ENCODE peak calls at places on chromosomes 16 and 17, in seven cellular contexts. D, R, T, J, N, F and Q are unnamed samples.

GRCh38 chr17:81432873-81433451 is 37.7 kb downstream of the BAHCC1 start:
- DNase-seq in N (no peak), J (no peak), R (no peak), T (no peak), F (no peak), D (peak), Q (no peak)

GRCh38 chr16:85148959-85149358 is 36.7 kb upstream of the CIBAR2 start:
- DNase-seq in J (no peak), D (no peak), T (no peak), R (no peak), N (no peak), F (no peak), Q (no peak)

GRCh38 chr17:11276486-11276885 is 35.5 kb downstream of the SHISA6 start:
- DNase-seq in F (no peak), R (no peak), N (no peak), D (no peak), T (no peak), J (no peak), Q (no peak)

GRCh38 chr17:1340371-1340770 is 59.7 kb downstream of the YWHAE start:
- DNase-seq in N (no peak), F (no peak), T (no peak), J (no peak), D (no peak), R (no peak), Q (peak)

GRCh38 chr17:47776330-47777197 is 43.5 kb downstream of the TBX21 start:
- DNase-seq in R (peak), N (peak), F (peak), T (no peak), J (peak), D (peak), Q (no peak)

GRCh38 chr17:38960402-38960801 is 6.8 kb downstream of the FBXO47 start:
- DNase-seq in F (no peak), N (no peak), R (no peak), J (no peak), D (no peak), T (no peak), Q (no peak)

GRCh38 chr17:81527591-81528383 is at the start of gene FSCN2:
- DNase-seq in D (no peak), F (no peak), R (peak), N (no peak), T (no peak), J (no peak), Q (no peak)

GRCh38 chr17:27651411-27652345 is 20.7 kb downstream of the LGALS9 start:
- DNase-seq in J (peak), T (peak), N (peak), D (peak), R (peak), F (peak), Q (no peak)

GRCh38 chr17:47990962-47991731 is 20.2 kb downstream of the CDK5RAP3 start:
- DNase-seq in D (no peak), R (peak), F (peak), J (no peak), N (peak), T (peak), Q (no peak)

GRCh38 chr17:10574324-10574723 is 24.9 kb upstream of the MYH2 start:
- DNase-seq in T (no peak), F (no peak), J (no peak), R (no peak), D (no peak), N (no peak), Q (no peak)

GRCh38 chr16:50740747-50741146 is 1.1 kb upstream of the CYLD start:
- DNase-seq in F (no peak), D (no peak), N (no peak), T (no peak), J (peak), R (no peak), Q (no peak)

GRCh38 chr17:81513669-81514484 is 1.3 kb upstream of the ACTG1 start:
- DNase-seq in J (peak), T (peak), R (peak), F (peak), N (peak), D (peak), Q (peak)

GRCh38 chr17:31398381-31399275 is 7.2 kb downstream of the RAB11FIP4 start:
- DNase-seq in F (no peak), T (peak), N (peak), D (no peak), R (no peak), J (no peak), Q (peak)

GRCh38 chr17:62705781-62706597 is 78.5 kb downstream of the MRC2 start:
- DNase-seq in R (no peak), N (peak), F (peak), T (peak), D (no peak), J (peak), Q (no peak)

GRCh38 chr17:74865504-74866197 is 6.0 kb upstream of the GRIN2C start:
- DNase-seq in T (peak), J (no peak), R (no peak), D (no peak), N (peak), F (no peak), Q (peak)

GRCh38 chr16:64416232-64417010 is 705.4 kb downstream of the CDH11 start:
- DNase-seq in F (peak), D (no peak), T (no peak), N (no peak), J (peak), R (no peak), Q (no peak)

GRCh38 chr16:23423496-23424049 is 29.4 kb downstream of the COG7 start:
- DNase-seq in T (no peak), N (no peak), D (peak), J (peak), F (peak), R (no peak), Q (no peak)

GRCh38 chr17:57597531-57598453 is 147.3 kb downstream of the CCDC182 start:
- DNase-seq in N (peak), F (peak), J (peak), D (peak), T (no peak), R (peak), Q (peak)

GRCh38 chr16:30637952-30638351 is 12.8 kb upstream of the PRR14 start:
- DNase-seq in N (no peak), J (peak), F (peak), D (no peak), R (no peak), T (no peak), Q (no peak)

GRCh38 chr16:11291021-11291716 is 10.0 kb upstream of the PRM1 start:
- DNase-seq in F (no peak), N (no peak), R (no peak), J (no peak), T (no peak), D (no peak), Q (no peak)

GRCh38 chr16:58377932-58378331 is 14.3 kb upstream of the GINS3 start:
- DNase-seq in R (no peak), J (no peak), D (no peak), N (no peak), T (no peak), F (no peak), Q (no peak)

DNA sequence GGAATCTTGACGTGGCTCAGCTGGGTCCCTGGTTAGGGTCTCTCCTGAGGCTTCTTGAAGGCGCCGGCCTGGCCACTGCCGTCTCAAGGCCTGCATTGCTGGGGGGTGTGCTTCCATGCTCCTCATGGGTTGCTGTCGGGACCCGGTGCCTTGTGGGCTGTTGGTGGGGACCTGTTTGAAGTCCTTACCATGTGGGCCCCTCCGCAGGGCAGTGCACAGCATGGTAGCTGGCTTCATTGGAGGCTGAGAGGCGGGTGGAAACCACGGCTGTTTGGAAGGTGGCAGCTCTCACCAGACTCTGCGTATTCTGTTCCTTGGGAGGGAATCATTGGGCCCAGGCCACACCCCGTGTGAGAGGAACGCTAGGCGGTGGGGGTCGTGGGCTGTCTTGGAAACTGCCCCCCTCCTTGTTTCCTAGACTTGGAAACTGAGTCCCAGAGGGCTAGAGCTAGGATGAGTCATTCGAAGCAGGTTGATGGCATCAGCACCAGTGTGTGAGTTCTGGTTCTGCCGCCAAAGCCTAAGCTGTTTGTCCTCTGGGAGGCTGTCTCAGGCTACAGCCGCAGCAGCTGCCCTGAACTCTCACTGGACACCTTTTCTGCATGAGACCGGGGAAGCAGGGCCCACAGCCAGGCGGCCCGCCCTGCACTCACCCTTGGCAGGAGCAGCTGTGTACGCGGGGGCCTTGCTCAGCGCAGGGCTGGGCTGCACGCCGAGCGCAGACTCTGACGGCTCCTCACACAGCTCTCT is 35.2 kb downstream of the ZNF750 start:
- DNase-seq in J (no peak), F (peak), D (peak), N (no peak), T (no peak), R (no peak), Q (no peak)
- TF ChIP-seq CTCF in J (no peak), F (no peak), D (no peak), N (no peak), T (no peak), R (no peak), Q (no peak)

DNA sequence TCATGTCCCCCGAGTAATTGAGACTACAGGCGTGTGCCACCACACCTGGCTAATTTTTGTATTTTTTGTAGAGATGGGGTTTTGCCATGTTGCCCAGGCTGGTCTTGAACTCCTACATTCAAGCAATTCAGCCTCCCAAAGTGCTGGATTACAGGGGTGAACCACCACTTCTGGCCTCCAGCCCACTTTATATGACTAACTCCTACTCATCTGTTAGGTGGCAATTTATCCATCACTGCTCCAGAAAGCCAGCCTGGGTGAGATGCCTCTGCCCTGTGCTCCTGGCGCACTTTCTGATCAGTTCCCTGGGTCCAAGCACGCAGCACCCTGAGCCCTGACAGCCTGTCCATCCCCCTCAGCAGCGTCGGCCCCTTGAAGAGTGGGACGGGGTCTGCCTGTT is 29.4 kb downstream of the ADAM11 start:
- DNase-seq in R (no peak), D (peak), T (peak), F (peak), N (no peak), J (no peak), Q (no peak)
- TF ChIP-seq CTCF in R (no peak), D (no peak), T (no peak), F (no peak), N (no peak), J (no peak), Q (no peak)

GRCh38 chr16:3739636-3740035 is 22.3 kb upstream of the TRAP1 start:
- DNase-seq in R (no peak), T (peak), N (no peak), F (no peak), J (no peak), D (no peak), Q (no peak)
- TF ChIP-seq CTCF in R (no peak), T (no peak), N (no peak), F (no peak), J (no peak), D (no peak), Q (no peak)

DNA sequence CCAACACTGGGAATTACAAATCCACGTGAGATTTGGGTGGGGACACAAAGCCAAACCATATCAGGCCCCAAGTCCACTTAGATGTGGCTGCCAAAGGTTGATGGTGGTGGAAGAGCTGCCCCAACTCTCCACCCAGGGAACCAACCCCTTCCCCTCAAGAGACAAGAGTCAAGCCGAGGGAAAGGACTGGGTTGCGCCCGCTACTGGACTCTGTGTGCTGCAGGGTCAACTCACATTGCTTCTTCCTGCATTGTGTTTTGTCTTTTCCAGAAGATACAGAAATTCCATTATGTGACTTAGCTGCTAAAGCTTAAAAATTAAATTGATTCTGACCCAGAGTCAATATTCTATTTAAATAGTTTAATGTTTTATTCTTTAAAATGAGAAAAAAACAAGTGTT is 58.5 kb downstream of the ADAMTS18 start:
- DNase-seq in T (no peak), J (no peak), R (no peak), D (peak), F (no peak), N (peak), Q (no peak)
- TF ChIP-seq CTCF in T (no peak), J (no peak), R (no peak), D (no peak), F (no peak), N (peak), Q (peak)

GRCh38 chr17:64281962-64282752 is 19.1 kb upstream of the TEX2 start:
- DNase-seq in R (peak), F (peak), J (peak), D (peak), N (peak), T (peak), Q (no peak)
- TF ChIP-seq CTCF in R (peak), F (peak), J (peak), D (peak), N (peak), T (peak), Q (peak)

DNA sequence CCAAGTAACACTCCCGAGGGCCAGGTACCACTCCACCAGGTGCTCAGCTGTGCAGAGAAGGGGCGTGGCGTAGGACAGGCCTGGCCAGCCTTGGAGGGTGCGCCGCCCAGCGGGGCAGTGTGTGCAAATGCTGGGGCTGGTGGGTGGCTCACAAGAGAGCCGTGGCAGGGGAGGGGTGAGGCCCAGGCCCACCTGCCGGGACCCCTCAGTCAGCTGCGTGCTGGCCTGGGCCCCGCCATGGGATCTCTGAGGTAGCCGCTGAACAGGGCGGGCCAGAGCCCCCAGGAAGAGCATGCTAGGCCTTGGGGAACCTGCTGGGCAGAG is 8.8 kb downstream of the TPSG1 start:
- DNase-seq in N (no peak), T (no peak), F (no peak), R (no peak), J (no peak), D (no peak), Q (no peak)
- TF ChIP-seq CTCF in N (no peak), T (no peak), F (no peak), R (no peak), J (no peak), D (no peak), Q (no peak)

DNA sequence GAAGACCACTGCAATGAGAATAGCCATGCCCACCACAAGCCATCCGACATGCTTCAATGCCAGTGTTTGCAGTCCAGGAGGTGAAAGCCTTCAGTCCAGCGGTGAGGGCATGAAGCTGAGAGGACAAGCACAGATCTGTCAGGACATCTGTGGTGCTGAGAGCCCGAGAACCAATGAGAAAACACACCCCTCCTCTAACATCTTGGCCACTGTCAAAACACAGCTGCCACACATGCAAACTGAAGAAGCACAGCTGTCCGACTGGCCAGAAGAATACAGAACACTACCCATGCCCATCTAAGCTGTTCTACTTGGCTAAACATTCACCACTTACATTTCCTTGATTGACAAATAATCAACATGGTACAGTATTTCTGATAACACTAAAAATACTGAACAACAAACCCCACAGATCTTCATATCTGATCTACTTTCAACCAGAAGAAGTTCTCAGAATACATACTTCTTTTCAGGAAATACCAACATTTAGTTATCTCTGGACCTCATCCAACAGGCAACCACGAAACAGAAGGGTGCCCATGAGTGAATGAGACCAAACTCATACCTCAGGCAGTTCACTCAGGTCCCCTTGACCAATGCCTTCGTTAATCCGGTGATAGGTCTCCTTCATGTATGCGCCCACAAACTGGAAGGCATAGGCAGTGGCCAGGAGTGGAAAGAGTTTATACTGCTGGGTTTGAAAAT is 10.2 kb upstream of the FBF1 start:
- DNase-seq in J (no peak), T (no peak), D (no peak), F (peak), N (no peak), R (no peak), Q (peak)
- TF ChIP-seq CTCF in J (no peak), T (no peak), D (no peak), F (no peak), N (no peak), R (no peak), Q (no peak)

DNA sequence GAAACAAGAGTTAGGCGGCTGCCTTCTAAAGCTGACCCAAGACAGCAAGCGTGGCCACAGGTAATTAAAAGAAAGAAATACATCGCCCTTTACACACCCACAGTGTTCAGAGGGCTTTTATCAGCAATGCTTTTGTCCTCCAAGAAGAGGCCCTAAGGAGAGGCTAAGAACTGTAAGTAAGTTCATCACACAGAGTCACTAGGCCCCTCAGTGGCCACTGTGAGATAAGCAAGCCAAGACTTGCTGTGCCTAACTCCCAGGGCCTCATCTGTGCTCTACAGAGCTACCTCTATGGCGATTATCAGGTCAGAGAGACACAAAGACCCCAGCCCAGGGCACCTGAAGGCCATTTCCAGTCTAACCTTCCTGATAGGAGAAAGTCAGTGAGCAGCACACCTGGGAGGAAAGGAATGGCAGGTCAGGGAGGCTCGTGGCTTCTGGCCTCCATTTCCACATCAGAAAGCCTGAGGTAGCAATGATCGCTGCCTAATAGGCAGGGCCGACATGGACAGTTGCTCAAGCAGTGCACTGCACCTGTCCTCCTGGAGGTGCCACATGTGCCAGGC is 545.2 kb upstream of the CDH11 start:
- DNase-seq in N (peak), R (no peak), J (no peak), T (no peak), F (peak), D (no peak), Q (no peak)
- TF ChIP-seq CTCF in N (peak), R (peak), J (no peak), T (no peak), F (no peak), D (no peak), Q (peak)